ENCODE peak calls at places on chromosome 4, in five cellular contexts. J is colonic mucosa, N is NCI-H82, R is tibial artery, S is choroid plexus epithelial cell. F is an unnamed sample.

GRCh38 chr4:17142232-17142711 is 243.8 kb upstream of the LDB2 start:
- DNase-seq in J (no peak), N (no peak), S (peak), R (no peak), F (no peak)

GRCh38 chr4:132642196-132642817 is 506.8 kb upstream of the PCDH10 start:
- DNase-seq in N (peak), R (no peak), S (peak), J (no peak), F (no peak)

GRCh38 chr4:8645753-8646124 is 53.2 kb downstream of the CPZ start:
- DNase-seq in R (no peak), S (no peak), J (peak), N (no peak), F (no peak)

GRCh38 chr4:88599298-88599697 is 7.0 kb downstream of the HERC3 start:
- DNase-seq in R (no peak), N (no peak), S (peak), J (no peak), F (peak)

GRCh38 chr4:127741247-127741646 is 11.0 kb downstream of the SLC25A31 start:
- DNase-seq in S (no peak), R (no peak), N (no peak), J (no peak), F (no peak)

GRCh38 chr4:25970241-25970675 is 56.2 kb downstream of the SMIM20 start:
- DNase-seq in J (peak), R (no peak), N (peak), S (peak), F (no peak)

GRCh38 chr4:155599596-155599995 is 67.1 kb upstream of the GUCY1A1 start:
- DNase-seq in S (no peak), N (no peak), R (no peak), J (no peak), F (no peak)

GRCh38 chr4:142379277-142380051 is 466.6 kb downstream of the INPP4B start:
- DNase-seq in J (no peak), N (no peak), R (no peak), S (peak), F (peak)

GRCh38 chr4:67963345-67963744 is at the start of gene TMPRSS11A:
- DNase-seq in R (no peak), S (no peak), J (no peak), N (no peak), F (no peak)

GRCh38 chr4:56979674-56980073 is 978 bp downstream of the POLR2B start:
- DNase-seq in J (peak), S (peak), R (no peak), N (peak), F (no peak)

GRCh38 chr4:602559-602942 is 22.8 kb upstream of the PDE6B start:
- DNase-seq in S (peak), J (peak), R (no peak), N (peak), F (no peak)

GRCh38 chr4:185573651-185574199 is 38.4 kb upstream of the PDLIM3 start:
- DNase-seq in S (peak), R (no peak), J (no peak), N (peak), F (no peak)